ENCODE peak calls at places on chromosomes 12 and 14, in six cellular contexts. Y, P, M, H, D and Q are unnamed samples.

GRCh38 chr12:125081427-125081826 is 16.2 kb downstream of the AACS start:
- DNase-seq in D (no peak), Y (no peak), P (no peak), H (no peak), M (no peak), Q (no peak)

GRCh38 chr14:25231006-25231405 is 181.1 kb upstream of the STXBP6 start:
- DNase-seq in H (no peak), M (no peak), Y (no peak), P (no peak), D (no peak), Q (no peak)

GRCh38 chr12:119710374-119710773 is 42.4 kb downstream of the PRKAB1 start:
- DNase-seq in D (no peak), M (no peak), H (no peak), P (no peak), Y (no peak), Q (no peak)

GRCh38 chr12:59695379-59695778 is 99.5 kb downstream of the SLC16A7 start:
- DNase-seq in D (no peak), P (no peak), Y (no peak), H (peak), M (peak), Q (no peak)

GRCh38 chr12:118536306-118536900 is 160.0 kb downstream of the SUDS3 start:
- DNase-seq in M (no peak), H (peak), P (no peak), Y (no peak), D (no peak), Q (no peak)

GRCh38 chr14:50658203-50658602 is 9.9 kb downstream of the SAV1 start:
- DNase-seq in H (peak), P (peak), D (no peak), M (peak), Y (peak), Q (no peak)

GRCh38 chr12:129854591-129854990 is 49.2 kb downstream of the TMEM132D start:
- DNase-seq in Y (no peak), H (no peak), M (no peak), D (no peak), P (no peak), Q (no peak)

GRCh38 chr12:124397807-124398577 is 103.1 kb downstream of the RFLNA start:
- DNase-seq in H (no peak), M (peak), Y (no peak), D (no peak), P (no peak), Q (no peak)

GRCh38 chr12:94621662-94622359 is 28.5 kb downstream of the TMCC3 start:
- DNase-seq in Y (no peak), D (no peak), P (peak), H (peak), M (peak), Q (no peak)

GRCh38 chr14:35878272-35879140 is 52.4 kb downstream of the BRMS1L start:
- DNase-seq in H (peak), Y (no peak), P (peak), M (peak), D (no peak), Q (no peak)

GRCh38 chr14:20195911-20196310 is 5.2 kb downstream of the OR11G2 start:
- DNase-seq in M (no peak), D (no peak), H (peak), P (no peak), Y (no peak), Q (no peak)

GRCh38 chr12:32822344-32822743 is 66.6 kb upstream of the YARS2 start:
- DNase-seq in M (no peak), P (no peak), D (no peak), Y (no peak), H (peak), Q (no peak)

GRCh38 chr14:77403798-77404197 is 19.5 kb downstream of the NOXRED1 start:
- DNase-seq in H (no peak), Y (no peak), D (no peak), P (no peak), M (no peak), Q (no peak)

GRCh38 chr14:77406718-77407117 is 16.6 kb downstream of the NOXRED1 start:
- DNase-seq in Y (no peak), D (no peak), P (no peak), H (peak), M (peak), Q (no peak)

GRCh38 chr14:77407158-77407557 is 16.2 kb downstream of the NOXRED1 start:
- DNase-seq in Y (no peak), D (no peak), M (no peak), H (no peak), P (no peak), Q (no peak)

GRCh38 chr14:77406086-77406485 is 17.2 kb downstream of the NOXRED1 start:
- DNase-seq in H (no peak), Y (no peak), P (no peak), D (no peak), M (no peak), Q (no peak)

GRCh38 chr14:77409131-77409533 is 14.2 kb downstream of the NOXRED1 start:
- DNase-seq in D (no peak), Y (peak), H (no peak), M (no peak), P (peak), Q (no peak)
- H3K4me3 ChIP-seq in D (no peak), Y (no peak), H (no peak), M (no peak), P (no peak), Q (no peak)

DNA sequence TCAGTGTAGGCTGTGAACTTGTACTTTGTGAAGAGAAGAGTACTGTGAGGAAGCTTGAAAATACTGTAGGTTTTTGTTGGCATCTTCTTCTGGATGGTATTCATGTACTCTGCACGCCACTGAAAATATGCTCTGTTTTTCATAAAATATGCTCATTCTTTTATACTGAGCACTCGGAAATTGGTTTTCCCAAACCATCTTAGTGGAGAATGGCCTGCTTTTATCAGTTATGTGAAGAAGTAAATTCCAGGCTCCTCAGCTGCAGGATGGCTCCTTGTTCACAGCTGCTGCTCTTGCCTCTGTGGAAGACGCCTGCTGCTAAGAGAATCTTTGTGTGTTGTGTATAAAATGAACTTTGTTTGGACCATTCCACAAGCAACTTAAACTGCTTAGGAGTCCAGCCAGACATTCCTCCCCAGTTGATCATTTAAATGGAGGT is 443.5 kb upstream of the RGS6 start:
- DNase-seq in M (peak), H (no peak), P (peak), Y (no peak), D (no peak), Q (no peak)
- H3K23ac ChIP-seq in M (no peak), H (no peak), P (no peak), Y (no peak), D (no peak), Q (no peak)

DNA sequence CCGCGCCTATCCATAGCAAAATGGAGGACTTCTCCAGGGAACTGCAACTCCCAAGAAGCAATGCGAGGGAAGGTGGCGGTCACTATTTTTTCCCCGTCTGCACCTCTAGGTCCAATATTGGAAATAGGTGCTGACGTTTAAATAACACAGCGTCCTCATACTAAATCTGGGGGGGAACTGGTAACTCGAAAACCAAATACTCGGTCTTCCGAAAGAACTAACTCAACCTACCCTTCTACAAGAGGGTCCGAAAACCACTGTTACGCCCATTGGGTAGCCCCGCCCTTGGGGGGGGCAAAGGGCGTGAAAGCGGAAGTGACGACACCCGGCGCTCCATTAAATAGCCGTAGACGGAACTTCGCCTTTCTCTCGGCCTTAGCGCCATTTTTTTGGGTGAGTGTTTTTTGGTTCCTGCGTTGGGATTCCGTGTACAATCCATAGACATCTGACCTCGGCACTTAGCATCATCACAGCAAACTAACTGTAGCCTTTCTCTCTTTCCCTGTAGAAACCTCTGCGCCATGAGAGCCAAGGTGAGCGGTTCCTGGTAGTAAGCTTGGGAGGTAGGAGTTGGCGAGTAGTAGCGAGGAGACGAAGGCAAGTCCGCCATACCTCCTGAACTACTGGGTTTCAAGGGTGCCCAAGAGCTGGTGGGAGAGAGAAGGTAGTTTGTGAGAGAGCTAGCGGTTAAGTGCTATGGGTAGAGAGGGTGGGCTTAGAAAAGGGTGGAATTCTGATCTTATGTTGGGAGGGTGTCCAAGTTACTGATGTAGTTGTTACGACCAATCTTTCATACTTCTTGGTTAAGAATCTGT is at the start of gene RPL41:
- DNase-seq in P (peak), D (no peak), M (peak), H (peak), Y (peak), Q (peak)
- H3K9ac ChIP-seq in P (peak), D (peak), M (peak), H (peak), Y (peak), Q (peak)

DNA sequence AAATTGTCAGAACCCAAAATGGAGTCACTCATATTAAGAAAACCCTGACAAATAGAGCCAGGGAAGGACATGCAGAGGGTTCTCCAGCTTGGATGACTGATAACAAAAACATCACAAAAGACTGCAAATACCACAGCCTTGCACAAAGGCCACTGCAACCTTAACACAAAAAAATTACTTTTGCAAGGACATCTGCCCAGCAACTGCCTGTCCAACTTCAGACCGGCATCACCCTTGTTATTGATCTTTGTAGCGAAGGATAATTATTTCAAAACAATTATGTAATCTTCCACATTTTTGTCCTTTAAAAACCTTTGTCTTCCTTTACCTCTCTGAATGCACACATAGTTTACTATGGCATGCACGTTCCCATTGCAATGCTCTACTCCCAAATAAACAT is 100.6 kb upstream of the TBX3 start:
- DNase-seq in D (no peak), H (peak), M (peak), Y (no peak), P (no peak), Q (no peak)
- H3K4me3 ChIP-seq in D (no peak), H (no peak), M (no peak), Y (no peak), P (no peak), Q (no peak)

GRCh38 chr14:94890755-94891154 is 120.8 kb upstream of the GSC start:
- DNase-seq in P (no peak), H (peak), D (no peak), Y (no peak), M (no peak), Q (no peak)

GRCh38 chr14:94887591-94887990 is 117.7 kb upstream of the GSC start:
- DNase-seq in D (no peak), Y (no peak), H (no peak), P (no peak), M (no peak), Q (no peak)

GRCh38 chr14:94888108-94888507 is 118.2 kb upstream of the GSC start:
- DNase-seq in P (no peak), M (no peak), H (no peak), Y (no peak), D (no peak), Q (no peak)

GRCh38 chr14:94886931-94887330 is 117.0 kb upstream of the GSC start:
- DNase-seq in Y (no peak), M (no peak), H (no peak), P (no peak), D (no peak), Q (no peak)

GRCh38 chr14:94889520-94890312 is 119.8 kb upstream of the GSC start:
- DNase-seq in M (no peak), Y (no peak), H (no peak), D (no peak), P (no peak), Q (no peak)
- H3K23ac ChIP-seq in M (no peak), Y (no peak), H (peak), D (no peak), P (no peak), Q (peak)

DNA sequence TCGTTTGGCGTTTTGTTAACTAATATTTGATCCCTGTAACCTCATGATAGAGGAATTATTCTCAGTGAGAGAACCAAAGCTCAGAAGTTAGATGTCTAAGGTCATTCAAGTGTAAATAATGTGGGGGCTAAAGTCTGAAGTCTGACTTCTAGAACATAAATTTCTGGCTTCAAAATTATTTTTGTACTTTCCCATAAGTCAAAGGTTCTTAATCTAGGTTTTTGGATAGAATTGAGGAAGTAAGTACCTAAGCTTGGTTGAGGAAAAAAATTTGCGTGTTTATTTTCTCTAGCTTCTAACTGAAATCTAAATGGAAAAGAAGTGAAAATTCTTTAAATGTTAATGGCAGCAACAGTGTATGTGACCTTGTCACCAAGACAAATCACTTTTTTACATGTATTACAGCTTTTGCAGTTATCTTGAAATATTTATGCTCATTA is 2.3 kb downstream of the LARP4 start:
- DNase-seq in H (no peak), Y (no peak), M (no peak), D (no peak), P (no peak), Q (no peak)
- H3K9ac ChIP-seq in H (no peak), Y (peak), M (peak), D (no peak), P (peak), Q (no peak)

GRCh38 chr14:52220924-52221802 is 46.3 kb upstream of the PTGDR start:
- DNase-seq in Y (no peak), D (no peak), P (no peak), H (no peak), M (no peak), Q (no peak)
- H3K4me3 ChIP-seq in Y (no peak), D (no peak), P (peak), H (no peak), M (no peak), Q (no peak)

GRCh38 chr14:92649066-92649465 is 99.4 kb downstream of the LGMN start:
- DNase-seq in H (no peak), M (no peak), P (no peak), Y (no peak), D (no peak), Q (no peak)
- H3K23ac ChIP-seq in H (no peak), M (peak), P (no peak), Y (no peak), D (no peak), Q (no peak)